ENCODE peak calls at places on chromosomes 11 and 22, in five cellular contexts. U is brain microvascular endothelial cell; S is endothelial cell; L is stimulated activated CD4-positive, alpha-beta T cell treated with anti-CD3 and anti-CD28 coated beads, Interleukin-15, amount 100 ng/mL, for 48 hours; D is CD8-positive, alpha-beta T cell. E is an unnamed sample.

GRCh38 chr11:112421854-112422253 is 161.2 kb upstream of the PLET1 start:
- DNase-seq in U (no peak), S (no peak), L (no peak), D (no peak), E (no peak)

GRCh38 chr22:42716221-42716620 is 4.4 kb downstream of the A4GALT start:
- DNase-seq in U (no peak), S (no peak), L (no peak), D (no peak), E (no peak)

GRCh38 chr11:17699157-17700114 is 19.9 kb upstream of the MYOD1 start:
- DNase-seq in U (peak), S (no peak), L (no peak), D (no peak), E (no peak)

GRCh38 chr22:46047226-46047625 is 70.3 kb upstream of the WNT7B start:
- DNase-seq in U (no peak), S (no peak), L (no peak), D (no peak), E (no peak)

GRCh38 chr11:64763804-64764611 is 4.2 kb upstream of the PYGM start:
- DNase-seq in U (no peak), S (no peak), L (no peak), D (peak), E (peak)

GRCh38 chr11:62974848-62975522 is 9.8 kb downstream of the SLC22A6 start:
- DNase-seq in U (no peak), S (peak), L (no peak), D (no peak), E (no peak)

GRCh38 chr11:123682976-123683375 is 28.6 kb upstream of the SCN3B start:
- DNase-seq in U (no peak), S (no peak), L (no peak), D (no peak), E (no peak)

GRCh38 chr11:10913075-10913474 is 55.2 kb upstream of the ZBED5 start:
- DNase-seq in U (no peak), S (no peak), L (no peak), D (no peak), E (no peak)

GRCh38 chr11:117299351-117300300 is 8.5 kb downstream of the BACE1-AS start:
- DNase-seq in U (no peak), S (no peak), L (no peak), D (no peak), E (no peak)

GRCh38 chr11:3036419-3036818 is 20.8 kb downstream of the CARS1 start:
- DNase-seq in U (no peak), S (no peak), L (no peak), D (no peak), E (no peak)

GRCh38 chr11:130474637-130475400 is 26.4 kb downstream of the ADAMTS15 start:
- DNase-seq in U (no peak), S (no peak), L (no peak), D (no peak), E (no peak)

GRCh38 chr22:48772286-48772907 is 1055.3 kb downstream of the BRD1 start:
- DNase-seq in U (no peak), S (no peak), L (no peak), D (peak), E (no peak)

GRCh38 chr11:36273110-36273509 is 16.1 kb downstream of the COMMD9 start:
- DNase-seq in U (no peak), S (no peak), L (no peak), D (no peak), E (no peak)

GRCh38 chr11:84465040-84465439 is 1162.1 kb downstream of the DLG2 start:
- DNase-seq in U (no peak), S (no peak), L (no peak), D (no peak), E (no peak)

GRCh38 chr11:124199702-124200101 is 16.6 kb downstream of the OR10D3 start:
- DNase-seq in U (no peak), S (no peak), L (no peak), D (no peak), E (no peak)

GRCh38 chr22:24010018-24010391 is 1.1 kb upstream of the CABIN1 start:
- DNase-seq in U (no peak), S (no peak), L (no peak), D (no peak), E (no peak)

GRCh38 chr11:117969160-117969991 is 16.8 kb upstream of the IL10RA start:
- DNase-seq in U (no peak), S (no peak), L (no peak), D (no peak), E (no peak)

GRCh38 chr22:39216143-39216490 is 28.7 kb downstream of the PDGFB start:
- DNase-seq in U (no peak), S (no peak), L (no peak), D (no peak), E (no peak)

GRCh38 chr11:71474141-71474770 is 21.3 kb downstream of the NADSYN1 start:
- DNase-seq in U (no peak), S (no peak), L (no peak), D (no peak), E (no peak)

GRCh38 chr11:61531033-61531432 is 22.5 kb downstream of the LRRC10B start:
- DNase-seq in U (no peak), S (no peak), L (no peak), D (no peak), E (no peak)

GRCh38 chr11:126712017-126712625 is 288.4 kb downstream of the KIRREL3 start:
- DNase-seq in U (no peak), S (no peak), L (no peak), D (no peak), E (no peak)

GRCh38 chr22:50129121-50129734 is 39.4 kb downstream of the MOV10L1 start:
- DNase-seq in U (no peak), S (no peak), L (no peak), D (no peak), E (no peak)

GRCh38 chr11:70476669-70477068 is 78.3 kb downstream of the CTTN start:
- DNase-seq in U (no peak), S (no peak), L (no peak), D (no peak), E (no peak)

E was measured in CD8-positive, alpha-beta memory T cell.